ENCODE peak calls at places on chromosomes 4 and X, in seven cellular contexts. R, Y, Z, P, V, L and M are unnamed samples. For H3K9me3 and H3K27me3, the result is how much of the 10 kb centered on the place peaks cover.

GRCh38 chr4:57182132-57182874 is 72.1 kb upstream of the IGFBP7 start:
- DNase-seq in V (no peak), P (no peak), R (no peak), Y (peak), L (peak), Z (no peak), M (no peak)

GRCh38 chr4:158996669-158997074 is 106.2 kb upstream of the RAPGEF2 start:
- DNase-seq in P (peak), Z (no peak), R (no peak), V (no peak), L (no peak), Y (no peak), M (no peak)

GRCh38 chr4:133759428-133759827 is 442.2 kb downstream of the PABPC4L start:
- DNase-seq in V (peak), Z (no peak), Y (no peak), R (no peak), L (no peak), P (no peak), M (no peak)

GRCh38 chr4:80507507-80507906 is 172.0 kb downstream of the CFAP299 start:
- DNase-seq in P (no peak), V (no peak), L (no peak), Y (no peak), R (no peak), Z (no peak), M (no peak)

GRCh38 chr4:169231647-169232262 is 39.0 kb downstream of the SH3RF1 start:
- DNase-seq in Z (no peak), L (no peak), V (no peak), P (no peak), Y (no peak), R (peak), M (no peak)

GRCh38 chrX:154549766-154550165 is 2.3 kb downstream of the IKBKG start:
- DNase-seq in P (peak), L (no peak), V (no peak), Y (no peak), Z (no peak), R (no peak), M (no peak)

GRCh38 chr4:186932631-186933150 is 209.0 kb upstream of the FAT1 start:
- DNase-seq in L (no peak), Z (peak), V (no peak), Y (no peak), R (no peak), P (peak), M (no peak)

GRCh38 chr4:26325191-26325590 is 4.4 kb downstream of the RBPJ start:
- DNase-seq in V (no peak), L (no peak), Y (peak), R (no peak), P (peak), Z (peak), M (no peak)

GRCh38 chr4:81491943-81492342 is 20.2 kb upstream of the RASGEF1B start:
- DNase-seq in R (no peak), L (no peak), Y (no peak), P (no peak), V (no peak), Z (no peak), M (no peak)

GRCh38 chr4:742742-743311 is 37.2 kb downstream of the PCGF3 start:
- DNase-seq in P (peak), L (no peak), Y (peak), V (peak), R (no peak), Z (peak), M (peak)

GRCh38 chrX:32408389-32408788 is 803.0 kb downstream of the DMD start:
- DNase-seq in Z (no peak), L (no peak), Y (peak), R (no peak), V (no peak), P (peak), M (no peak)

GRCh38 chrX:136910565-136911040 is 30.1 kb upstream of the RBMX start:
- DNase-seq in Z (no peak), Y (no peak), V (no peak), P (peak), L (no peak), R (no peak), M (no peak)

GRCh38 chr4:73139991-73140390 is 70.5 kb upstream of the COX18 start:
- DNase-seq in Y (no peak), V (no peak), L (no peak), Z (no peak), R (no peak), P (no peak), M (no peak)

GRCh38 chr4:20337261-20337664 is 85.6 kb downstream of the SLIT2 start:
- DNase-seq in Z (no peak), R (no peak), P (no peak), L (no peak), Y (no peak), V (no peak), M (no peak)

GRCh38 chrX:23434356-23434884 is 99.8 kb downstream of the PTCHD1 start:
- DNase-seq in Z (no peak), V (no peak), L (peak), P (peak), R (no peak), Y (no peak), M (no peak)

GRCh38 chr4:132691668-132692067 is 457.4 kb upstream of the PCDH10 start:
- DNase-seq in P (no peak), Z (no peak), Y (peak), R (no peak), L (no peak), V (no peak), M (no peak)

GRCh38 chr4:98669577-98669976 is 11.2 kb upstream of the TSPAN5 start:
- DNase-seq in P (no peak), L (no peak), Y (no peak), Z (no peak), R (no peak), V (no peak), M (no peak)

GRCh38 chr4:98671131-98671530 is 12.7 kb upstream of the TSPAN5 start:
- DNase-seq in Z (no peak), Y (no peak), V (no peak), R (peak), P (no peak), L (no peak), M (no peak)

GRCh38 chr4:98672583-98673281 is 14.3 kb upstream of the TSPAN5 start:
- DNase-seq in Y (peak), V (no peak), P (no peak), Z (no peak), R (no peak), L (no peak), M (no peak)

GRCh38 chr4:98673282-98673644 is 14.9 kb upstream of the TSPAN5 start:
- DNase-seq in L (no peak), P (no peak), Z (no peak), Y (peak), V (no peak), R (no peak), M (no peak)

GRCh38 chr4:98670186-98670585 is 11.8 kb upstream of the TSPAN5 start:
- DNase-seq in L (no peak), Z (no peak), P (no peak), R (peak), V (no peak), Y (no peak), M (no peak)
- H3K9me3 ChIP-seq in L (under half), Z (under half), P (under half), R (under half), V (under half), Y (under half), M (under half)

DNA sequence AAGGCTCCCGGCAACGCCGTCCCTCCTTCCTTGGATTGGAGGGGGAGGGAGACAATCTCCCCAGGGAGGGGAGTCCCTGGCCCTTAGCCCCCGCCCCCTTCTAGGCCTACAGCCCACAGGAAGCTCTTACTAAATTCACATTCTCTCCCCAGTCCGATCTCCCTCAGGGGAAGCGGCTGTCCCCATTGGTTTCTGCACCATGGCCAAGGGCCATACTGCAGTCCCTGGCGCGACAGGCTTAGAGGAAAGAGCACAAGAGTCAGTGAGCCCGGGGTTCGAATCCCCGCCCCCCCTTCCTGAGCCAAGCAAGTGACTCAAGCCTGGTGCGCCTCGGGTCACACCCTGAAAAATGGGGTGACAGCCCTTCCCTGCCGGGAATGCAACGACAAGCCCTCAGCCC is 1.1 kb downstream of the ABLIM2 start:
- DNase-seq in P (no peak), Y (no peak), R (no peak), V (peak), Z (no peak), L (peak), M (no peak)
- H3K27me3 ChIP-seq in P (under half), Y (under half), R (under half), V (under half), Z (half or more), L (under half), M (under half)

DNA sequence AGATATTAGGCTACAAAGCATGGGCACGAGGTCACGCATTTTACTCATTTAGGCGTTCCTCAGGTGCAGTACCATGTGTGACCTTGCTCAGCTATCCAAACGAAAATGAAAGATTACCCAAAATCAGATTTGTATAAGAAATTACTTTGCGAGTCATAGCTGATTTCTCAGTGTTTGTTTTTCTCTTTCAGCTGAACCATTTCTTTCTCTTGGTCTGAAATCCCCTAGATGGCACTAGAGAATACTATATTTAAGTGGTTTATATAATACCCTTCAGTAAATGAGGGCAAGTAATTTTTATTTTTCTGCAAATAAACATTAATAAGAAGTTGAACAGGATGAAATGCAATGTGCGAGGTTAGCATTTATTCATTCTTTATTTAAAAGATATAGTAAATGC is 496.6 kb downstream of the STIM2 start:
- DNase-seq in P (no peak), V (no peak), Z (peak), R (no peak), L (no peak), Y (no peak), M (no peak)
- TF ChIP-seq CTCF in P (no peak), V (peak), Z (no peak), R (no peak), L (no peak), Y (peak), M (peak)

GRCh38 chrX:143945171-143945570 is 61.3 kb downstream of the UBE2NL start:
- DNase-seq in R (no peak), L (no peak), P (no peak), Z (no peak), Y (no peak), V (no peak), M (no peak)
- H3K9me3 ChIP-seq in R (under half), L (under half), P (under half), Z (under half), Y (under half), V (under half), M (under half)

DNA sequence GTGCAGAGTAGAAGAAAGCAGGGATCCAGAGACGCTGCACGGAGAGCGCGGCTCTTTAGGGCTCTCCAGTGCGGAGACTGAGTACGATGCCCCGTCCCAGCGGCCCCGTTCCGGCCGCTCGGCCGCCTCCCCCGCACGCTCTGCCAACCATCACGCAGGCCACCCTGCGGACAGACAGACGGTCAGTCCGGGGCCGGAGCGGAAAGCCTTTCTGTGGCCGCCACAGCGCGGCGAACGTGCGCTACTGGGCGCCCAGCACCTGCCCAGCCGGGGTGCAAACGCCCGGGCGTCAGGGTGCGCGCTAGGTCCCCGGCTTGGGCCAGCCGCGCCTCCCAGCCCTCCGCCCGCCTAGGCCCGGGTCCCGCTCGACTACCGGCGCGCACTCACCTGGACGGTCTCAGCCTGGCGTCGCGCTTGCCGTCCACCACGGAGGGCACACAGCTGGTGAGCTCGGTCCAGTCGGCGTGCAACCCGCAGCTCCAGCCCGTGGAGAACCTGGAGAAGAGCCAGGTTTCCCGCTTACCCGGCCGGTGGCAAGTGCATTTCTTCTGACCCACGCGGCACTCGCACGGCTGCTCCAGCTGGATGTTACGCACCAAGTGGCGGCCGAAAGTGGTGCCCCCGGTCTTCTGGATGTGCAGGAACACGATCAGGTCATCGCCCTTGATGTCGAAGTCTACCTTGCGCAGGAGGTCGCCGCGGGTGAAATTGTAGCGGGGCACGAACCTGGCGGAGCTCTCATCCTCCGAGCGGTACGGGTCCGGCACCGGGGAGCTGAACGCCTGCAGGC is 1.8 kb downstream of the HS6ST2 start:
- DNase-seq in L (no peak), Z (peak), V (no peak), P (no peak), R (no peak), Y (peak), M (no peak)
- H3K27me3 ChIP-seq in L (under half), Z (under half), V (half or more), P (under half), R (under half), Y (under half), M (under half)

DNA sequence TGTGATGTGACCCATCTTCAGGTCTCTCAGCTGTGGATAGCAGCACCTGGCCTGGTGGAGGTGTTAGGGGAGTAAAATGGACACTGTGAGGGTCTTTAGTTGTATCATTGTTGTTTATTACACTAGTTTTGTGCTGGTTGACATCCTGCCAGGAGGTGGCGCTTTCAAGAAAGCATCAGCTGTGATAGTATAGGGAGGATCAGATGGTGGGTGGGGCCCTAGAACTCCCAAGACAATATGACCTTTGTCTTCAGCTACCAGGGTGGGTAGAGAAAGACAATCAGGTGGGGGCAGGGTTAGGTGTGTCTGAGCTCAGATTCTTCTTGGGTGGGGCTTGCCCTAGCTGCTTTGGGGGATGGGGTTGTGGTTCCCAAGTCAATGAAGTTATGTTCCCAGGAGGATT is 162.8 kb downstream of the PPP1R2C start:
- DNase-seq in L (no peak), Z (no peak), P (no peak), R (no peak), Y (no peak), V (peak), M (no peak)
- TF ChIP-seq CTCF in L (no peak), Z (no peak), P (no peak), R (no peak), Y (peak), V (peak), M (no peak)

GRCh38 chr4:124710253-124710849 is 2.2 kb downstream of the ANKRD50 start:
- DNase-seq in Y (no peak), V (no peak), L (no peak), P (no peak), Z (peak), R (no peak), M (no peak)
- H3K9me3 ChIP-seq in Y (under half), V (under half), L (under half), P (under half), Z (under half), R (under half), M (under half)

GRCh38 chr4:38177035-38177791 is 217.0 kb downstream of the PTTG2 start:
- DNase-seq in L (peak), V (no peak), P (peak), Z (no peak), Y (no peak), R (no peak), M (no peak)
- H3K27me3 ChIP-seq in L (under half), V (under half), P (under half), Z (under half), Y (under half), R (under half), M (under half)

DNA sequence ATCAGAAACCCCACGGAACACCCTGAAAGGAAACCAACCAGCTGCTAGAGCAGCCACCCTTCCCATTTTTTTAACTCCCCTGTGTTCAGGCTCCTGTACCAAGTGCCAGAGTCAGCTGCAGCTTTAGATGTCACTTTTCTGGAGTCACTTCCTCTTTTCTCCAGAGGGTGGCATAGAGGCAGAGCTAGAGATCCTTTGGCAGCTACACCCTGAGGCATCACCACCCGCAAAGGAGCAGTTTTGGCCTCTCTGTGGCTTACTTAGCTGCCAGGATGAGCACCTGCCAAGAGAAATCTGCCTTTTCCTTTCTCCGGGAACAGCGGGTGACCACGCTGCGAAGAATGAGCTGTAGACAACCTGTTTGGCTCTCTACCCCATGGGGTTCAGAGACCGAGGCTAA is 58.0 kb upstream of the CHRDL1 start:
- DNase-seq in R (no peak), Z (peak), Y (peak), V (peak), L (no peak), P (peak), M (no peak)
- TF ChIP-seq CTCF in R (no peak), Z (peak), Y (peak), V (peak), L (peak), P (no peak), M (peak)